ENCODE peak calls at places on chromosomes 12 and 14, in eight cellular contexts. M is upper lobe of right lung; U is GM23338; Z is stomach; G is H1; K is A549; F is CD8-positive, alpha-beta memory T cell; A is endothelial cell of umbilical vein. V is an unnamed sample. For H3K4me1, the result is how much of the 10 kb centered on the place peaks cover.

GRCh38 chr14:68139466-68140110 is 320.0 kb downstream of the RAD51B start:
- DNase-seq in M (no peak), U (no peak), Z (no peak), G (no peak), K (no peak), F (no peak), A (no peak), V (no peak)

GRCh38 chr12:57389033-57389432 is 41.8 kb downstream of the R3HDM2 start:
- DNase-seq in M (no peak), U (no peak), Z (no peak), G (no peak), K (peak), F (no peak), A (peak), V (no peak)

GRCh38 chr12:50556273-50556672 is 51.5 kb downstream of the DIP2B start:
- DNase-seq in M (no peak), U (no peak), Z (no peak), G (no peak), K (no peak), F (no peak), A (no peak), V (no peak)

GRCh38 chr14:29926228-29926627 is 1.4 kb downstream of the PRKD1 start:
- DNase-seq in M (no peak), U (peak), Z (no peak), G (no peak), K (no peak), F (no peak), A (peak), V (no peak)

GRCh38 chr12:92676710-92677109 is 26.1 kb upstream of the PLEKHG7 start:
- DNase-seq in M (no peak), U (no peak), Z (no peak), G (no peak), K (no peak), F (no peak), A (no peak), V (no peak)

GRCh38 chr14:40417777-40418401 is 985.7 kb upstream of the FBXO33 start:
- DNase-seq in M (no peak), U (peak), Z (peak), G (peak), K (peak), F (no peak), A (no peak), V (no peak)

GRCh38 chr14:94050231-94050880 is 24.2 kb downstream of the OTUB2 start:
- DNase-seq in M (peak), U (no peak), Z (no peak), G (peak), K (no peak), F (no peak), A (no peak), V (no peak)

GRCh38 chr14:101082436-101083384 is 179.2 kb upstream of the RTL1 start:
- DNase-seq in M (peak), U (no peak), Z (peak), G (no peak), K (no peak), F (no peak), A (no peak), V (no peak)

GRCh38 chr14:58479975-58480374 is 52.5 kb downstream of the KIAA0586 start:
- DNase-seq in M (no peak), U (no peak), Z (no peak), G (no peak), K (no peak), F (no peak), A (no peak), V (no peak)

GRCh38 chr12:46770501-46771183 is 55.2 kb downstream of the SLC38A4 start:
- DNase-seq in M (no peak), U (peak), Z (no peak), G (no peak), K (no peak), F (no peak), A (peak), V (no peak)

GRCh38 chr14:71645656-71646055 is 286.6 kb upstream of the RGS6 start:
- DNase-seq in M (no peak), U (no peak), Z (no peak), G (no peak), K (peak), F (no peak), A (no peak), V (no peak)

GRCh38 chr12:75781532-75782046 is 250.0 kb downstream of the PHLDA1 start:
- DNase-seq in M (no peak), U (no peak), Z (no peak), G (no peak), K (peak), F (no peak), A (peak), V (no peak)

GRCh38 chr14:53037016-53037415 is 86.2 kb upstream of the FERMT2 start:
- DNase-seq in M (no peak), U (no peak), Z (no peak), G (no peak), K (no peak), F (no peak), A (no peak), V (no peak)

GRCh38 chr14:31127690-31128089 is 79.9 kb downstream of the HECTD1 start:
- DNase-seq in M (no peak), U (no peak), Z (no peak), G (no peak), K (peak), F (peak), A (no peak), V (peak)

GRCh38 chr14:73764881-73765280 is 50.7 kb upstream of the PNMA1 start:
- DNase-seq in M (peak), U (no peak), Z (peak), G (no peak), K (no peak), F (no peak), A (peak), V (no peak)

GRCh38 chr14:84340938-84341337 is 1189.0 kb upstream of the FLRT2 start:
- DNase-seq in M (no peak), U (no peak), Z (no peak), G (no peak), K (no peak), F (no peak), A (peak), V (no peak)

GRCh38 chr14:68397827-68398226 is 395.0 kb downstream of the ZFP36L1 start:
- DNase-seq in M (no peak), U (no peak), Z (no peak), G (no peak), K (no peak), F (no peak), A (peak), V (no peak)

GRCh38 chr14:69360438-69361108 is 37.5 kb downstream of the ERH start:
- DNase-seq in M (no peak), U (no peak), Z (no peak), G (no peak), K (no peak), F (no peak), A (no peak), V (no peak)

GRCh38 chr12:90017316-90017715 is 308.7 kb upstream of the ATP2B1 start:
- DNase-seq in M (no peak), U (no peak), Z (no peak), G (no peak), K (no peak), F (no peak), A (no peak), V (no peak)

GRCh38 chr14:103527408-103528157 is 1.4 kb upstream of the TRMT61A start:
- DNase-seq in M (no peak), U (no peak), Z (no peak), G (no peak), K (no peak), F (no peak), A (no peak), V (no peak)

GRCh38 chr12:54352022-54352531 is 12.2 kb downstream of the GPR84 start:
- DNase-seq in M (peak), U (peak), Z (peak), G (peak), K (no peak), F (no peak), A (no peak), V (peak)
- H3K4me3 ChIP-seq in M (no peak), U (peak), Z (peak), G (peak), K (no peak), F (peak), A (no peak), V (peak)

DNA sequence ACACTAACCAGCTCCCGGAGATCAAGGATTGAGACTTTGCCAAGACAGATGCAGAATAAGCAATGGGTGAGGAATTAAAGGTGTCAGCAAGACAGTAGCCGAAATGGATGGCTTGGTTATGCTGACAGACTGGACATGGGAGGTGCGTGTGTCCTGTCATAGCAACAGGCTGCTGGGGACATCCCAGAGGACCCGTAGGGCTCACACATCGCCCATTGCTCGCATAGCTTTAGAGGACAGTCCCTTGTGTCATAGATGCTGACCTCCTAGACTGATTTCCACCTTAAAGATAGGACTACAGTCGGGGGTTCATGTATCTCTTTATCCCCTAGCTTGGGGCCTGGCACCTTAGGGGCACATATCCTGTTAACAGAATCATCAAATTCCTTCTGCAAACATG is 324.5 kb downstream of the MED13L start:
- DNase-seq in M (no peak), U (no peak), Z (no peak), G (no peak), K (no peak), F (no peak), A (no peak), V (no peak)
- H3K4me1 ChIP-seq in M (under half), U (under half), Z (under half), G (under half), K (under half), F (under half), A (under half), V (under half)

DNA sequence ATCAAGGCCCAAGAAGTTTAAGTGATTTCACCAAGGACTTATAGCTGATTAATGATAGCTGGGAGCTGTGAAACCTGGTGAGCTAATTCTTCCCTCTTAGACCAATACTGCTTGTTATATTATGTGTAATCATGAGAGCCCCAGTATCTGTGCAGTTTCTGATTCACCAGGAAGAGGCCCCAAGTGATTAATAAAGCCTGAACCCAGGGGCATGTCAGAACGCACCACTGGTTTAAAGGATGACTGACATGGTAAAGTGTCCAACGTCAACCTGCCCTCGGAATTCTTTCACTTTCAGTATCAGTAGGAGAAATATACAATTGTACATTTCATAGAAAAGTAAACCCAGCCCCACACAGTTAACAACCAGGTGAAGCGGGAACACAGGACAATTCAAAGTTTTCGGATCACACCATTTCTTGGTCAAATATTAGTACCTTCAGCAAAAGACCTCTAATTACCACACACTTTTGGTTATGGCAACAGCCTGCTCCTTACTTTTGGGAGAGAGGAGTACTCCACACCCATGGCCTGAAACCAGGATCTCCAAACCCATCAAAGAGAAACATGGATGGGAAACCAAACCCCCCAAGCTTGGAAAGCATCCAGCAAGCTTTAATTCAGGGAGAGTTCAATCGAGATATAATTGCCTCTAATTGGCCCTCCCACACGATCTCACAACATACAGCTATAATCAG is 28.5 kb downstream of the TMCC3 start:
- DNase-seq in M (no peak), U (no peak), Z (no peak), G (no peak), K (no peak), F (peak), A (peak), V (peak)
- H3K4me3 ChIP-seq in M (peak), U (no peak), Z (peak), G (no peak), K (no peak), F (peak), A (no peak), V (peak)

DNA sequence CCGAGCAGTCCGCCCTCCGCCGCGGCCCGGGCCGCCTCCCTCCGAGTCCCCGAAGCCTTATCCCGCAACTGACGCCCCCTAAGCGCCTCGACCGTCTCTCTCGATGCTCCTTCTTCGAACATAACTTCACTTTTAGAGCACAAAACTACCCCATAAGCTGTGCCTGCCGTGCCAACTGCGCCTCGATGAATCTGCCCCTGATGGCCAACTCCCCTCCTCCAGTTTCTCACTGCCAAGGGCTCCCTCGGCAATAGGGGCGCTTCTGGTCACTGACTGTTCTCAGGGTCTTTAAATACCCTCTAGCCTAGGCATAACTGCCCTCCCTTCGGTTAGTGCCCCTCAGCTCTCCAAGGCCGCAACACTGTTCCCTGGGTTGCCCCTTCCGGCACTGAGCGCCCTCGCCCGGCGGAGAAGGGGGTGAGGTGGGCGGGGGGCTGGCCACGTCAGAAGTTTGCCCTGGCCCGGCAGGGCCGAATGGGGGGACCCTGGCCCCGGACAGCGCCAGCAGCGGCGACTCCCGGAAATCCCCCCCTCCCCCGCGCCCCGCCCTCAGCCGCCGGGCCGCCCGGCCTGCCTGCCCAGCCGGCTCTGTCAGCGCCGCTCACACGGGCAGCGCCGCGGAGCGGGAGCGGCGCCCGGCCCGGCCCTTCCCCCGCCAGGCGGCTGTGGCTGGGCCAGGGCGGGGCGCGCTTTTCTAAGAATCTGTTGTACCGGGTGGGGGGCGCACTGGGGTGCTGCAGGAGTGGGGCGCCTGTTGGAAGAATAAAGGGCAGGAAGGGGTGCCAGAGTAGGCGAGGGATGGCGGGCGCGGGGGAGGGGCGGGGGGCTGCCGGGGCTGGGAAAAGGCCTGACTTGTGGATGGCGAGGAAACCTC is 10.6 kb downstream of the RARG start:
- DNase-seq in M (peak), U (peak), Z (peak), G (peak), K (peak), F (peak), A (peak), V (peak)
- H3K4me1 ChIP-seq in M (half or more), U (half or more), Z (half or more), G (half or more), K (half or more), F (half or more), A (under half), V (half or more)

GRCh38 chr12:25960176-25960575 is 1.7 kb downstream of the RASSF8 start:
- DNase-seq in M (no peak), U (peak), Z (no peak), G (no peak), K (peak), F (no peak), A (peak), V (no peak)

GRCh38 chr12:25959069-25959961 is 833 bp downstream of the RASSF8 start:
- DNase-seq in M (peak), U (peak), Z (peak), G (peak), K (peak), F (no peak), A (peak), V (peak)

GRCh38 chr12:25958254-25959068 is at the start of gene RASSF8:
- DNase-seq in M (peak), U (peak), Z (peak), G (peak), K (peak), F (no peak), A (peak), V (peak)

GRCh38 chr12:25962932-25963525 is 4.5 kb downstream of the RASSF8 start:
- DNase-seq in M (no peak), U (no peak), Z (no peak), G (no peak), K (no peak), F (no peak), A (no peak), V (no peak)

DNA sequence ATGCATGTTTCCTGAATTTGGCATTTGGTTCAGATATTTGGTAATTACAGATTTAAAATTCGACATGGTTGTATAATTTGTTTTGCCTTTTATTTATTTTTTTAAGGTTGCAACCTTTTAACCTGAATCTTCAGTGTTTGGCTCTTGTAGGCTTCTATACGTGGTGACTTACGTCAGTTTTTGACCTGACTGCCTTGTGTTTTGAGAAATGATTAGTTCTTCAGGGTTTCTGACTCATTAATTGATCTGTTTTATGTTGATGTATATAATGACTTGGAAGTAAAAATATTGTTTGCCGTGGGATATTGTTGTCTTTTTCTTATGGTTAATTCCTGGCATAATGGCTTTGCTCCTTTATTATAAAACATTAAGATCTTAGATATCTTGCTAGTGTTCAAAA is 2.4 kb downstream of the RASSF8 start:
- DNase-seq in M (no peak), U (no peak), Z (no peak), G (no peak), K (no peak), F (no peak), A (no peak), V (no peak)
- H3K4me3 ChIP-seq in M (peak), U (peak), Z (peak), G (peak), K (no peak), F (no peak), A (no peak), V (no peak)

GRCh38 chr12:95368931-95369330 is 105.0 kb upstream of the METAP2 start:
- DNase-seq in M (no peak), U (no peak), Z (no peak), G (no peak), K (no peak), F (no peak), A (no peak), V (no peak)
- H3K4me1 ChIP-seq in M (under half), U (under half), Z (under half), G (under half), K (under half), F (under half), A (under half), V (under half)

DNA sequence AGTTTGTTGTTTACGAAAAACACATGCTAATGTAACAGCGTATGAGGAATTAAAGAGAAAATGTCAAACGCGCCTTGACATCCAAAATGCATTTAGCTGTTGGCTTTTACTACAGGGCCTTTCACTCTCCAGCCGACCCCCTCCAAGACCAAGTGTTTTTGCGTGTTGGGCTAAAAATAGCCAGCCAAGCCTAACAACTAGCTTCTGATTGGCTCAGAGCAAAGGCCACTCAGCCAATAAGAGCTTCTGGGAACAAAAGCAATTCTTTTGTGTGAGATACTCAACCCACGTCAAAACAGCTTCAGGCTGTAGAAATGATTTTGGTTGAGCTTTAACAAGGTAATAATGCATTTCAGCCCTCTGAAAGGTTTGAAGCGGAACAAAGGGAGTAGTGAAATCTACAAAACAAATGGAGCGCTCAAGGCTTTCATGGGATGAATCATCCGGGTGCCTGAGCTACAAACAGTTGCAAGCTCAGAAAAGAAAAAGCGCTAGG is 198.7 kb upstream of the DCN start:
- DNase-seq in M (no peak), U (peak), Z (peak), G (peak), K (peak), F (no peak), A (peak), V (no peak)
- H3K4me3 ChIP-seq in M (peak), U (peak), Z (peak), G (peak), K (no peak), F (no peak), A (peak), V (peak)

GRCh38 chr12:124533456-124533855 is 34.0 kb downstream of the NCOR2 start:
- DNase-seq in M (no peak), U (no peak), Z (no peak), G (no peak), K (no peak), F (no peak), A (no peak), V (no peak)

GRCh38 chr12:124532947-124533346 is 34.5 kb downstream of the NCOR2 start:
- DNase-seq in M (no peak), U (no peak), Z (no peak), G (no peak), K (no peak), F (no peak), A (no peak), V (no peak)

GRCh38 chr12:124537525-124538193 is 29.8 kb downstream of the NCOR2 start:
- DNase-seq in M (peak), U (no peak), Z (peak), G (no peak), K (no peak), F (no peak), A (no peak), V (no peak)

GRCh38 chr12:124536613-124537012 is 30.8 kb downstream of the NCOR2 start:
- DNase-seq in M (no peak), U (no peak), Z (no peak), G (no peak), K (no peak), F (no peak), A (no peak), V (no peak)

DNA sequence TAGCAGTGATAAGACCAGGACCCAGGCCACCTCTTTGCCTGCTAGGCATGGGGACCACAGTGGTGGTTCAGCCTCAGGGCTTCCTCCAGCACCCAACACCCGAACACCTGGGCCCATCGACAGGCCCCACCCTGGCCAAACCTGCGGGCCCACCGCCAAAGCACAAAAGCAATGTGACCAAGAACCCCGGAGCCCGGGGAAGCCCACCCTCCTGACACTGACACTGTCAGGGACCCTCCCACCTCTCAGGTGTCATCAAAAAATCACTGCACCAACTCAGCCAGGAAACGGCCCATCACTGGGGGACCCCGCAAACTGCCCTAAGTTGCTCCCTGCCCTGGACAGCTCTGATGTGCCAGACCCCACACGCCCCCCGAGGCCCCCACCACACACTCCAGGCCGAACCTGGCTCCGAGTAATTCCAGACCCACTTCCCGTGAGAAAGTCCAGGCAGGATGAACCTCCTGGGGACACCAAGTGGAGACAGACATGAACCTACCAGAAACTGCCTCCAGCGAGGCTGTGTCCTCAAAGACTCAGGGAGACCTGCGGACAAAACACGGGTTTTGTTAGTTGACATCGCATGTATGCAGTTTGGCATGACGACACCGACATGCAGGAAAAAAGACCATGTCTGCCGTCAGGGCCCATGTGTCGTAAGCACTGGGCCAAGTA is 32.2 kb downstream of the NCOR2 start:
- DNase-seq in M (no peak), U (no peak), Z (no peak), G (no peak), K (no peak), F (no peak), A (no peak), V (no peak)
- H3K4me1 ChIP-seq in M (under half), U (under half), Z (under half), G (under half), K (under half), F (under half), A (under half), V (under half)

V was measured in CD4-positive, CD25-positive, alpha-beta regulatory T cell.